ENCODE peak calls at places on chromosome 11, in five cellular contexts. One of them, this sample, is unnamed.

GRCh38 chr11:7596975-7597391 is 76.3 kb downstream of the CYB5R2 start:
- DNase-seq in C1 segment of cervical spinal cord: no peak
- DNase-seq in HEK293T: no peak
- DNase-seq in HTR-8/SVneo: no peak
- DNase-seq in CD8-positive, alpha-beta T cell: no peak
- DNase-seq in this sample: no peak

GRCh38 chr11:76102772-76103171 is 103.5 kb downstream of the WNT11 start:
- DNase-seq in CD8-positive, alpha-beta T cell: no peak
- DNase-seq in HTR-8/SVneo: no peak
- DNase-seq in C1 segment of cervical spinal cord: no peak
- DNase-seq in HEK293T: no peak
- DNase-seq in this sample: no peak

GRCh38 chr11:16923987-16924386 is 90.2 kb downstream of the PLEKHA7 start:
- DNase-seq in CD8-positive, alpha-beta T cell: no peak
- DNase-seq in C1 segment of cervical spinal cord: no peak
- DNase-seq in HTR-8/SVneo: no peak
- DNase-seq in HEK293T: no peak
- DNase-seq in this sample: no peak

GRCh38 chr11:63761173-63761572 is 7.4 kb downstream of the ZFTA start:
- DNase-seq in C1 segment of cervical spinal cord: no peak
- DNase-seq in CD8-positive, alpha-beta T cell: no peak
- DNase-seq in HEK293T: no peak
- DNase-seq in HTR-8/SVneo: no peak
- DNase-seq in this sample: no peak

GRCh38 chr11:60872952-60873524 is 5.7 kb downstream of the ZP1 start:
- DNase-seq in HTR-8/SVneo: peak
- DNase-seq in C1 segment of cervical spinal cord: no peak
- DNase-seq in HEK293T: no peak
- DNase-seq in CD8-positive, alpha-beta T cell: peak
- DNase-seq in this sample: no peak

GRCh38 chr11:64102005-64102738 is 63.7 kb downstream of the MACROD1 start:
- DNase-seq in CD8-positive, alpha-beta T cell: no peak
- DNase-seq in HEK293T: no peak
- DNase-seq in HTR-8/SVneo: no peak
- DNase-seq in C1 segment of cervical spinal cord: no peak
- DNase-seq in this sample: no peak

GRCh38 chr11:69567951-69568808 is 72.8 kb upstream of the CCND1 start:
- DNase-seq in CD8-positive, alpha-beta T cell: no peak
- DNase-seq in HEK293T: no peak
- DNase-seq in HTR-8/SVneo: peak
- DNase-seq in C1 segment of cervical spinal cord: no peak
- DNase-seq in this sample: no peak

GRCh38 chr11:28833670-28834069 is 725.5 kb downstream of the METTL15 start:
- DNase-seq in CD8-positive, alpha-beta T cell: no peak
- DNase-seq in C1 segment of cervical spinal cord: no peak
- DNase-seq in HEK293T: no peak
- DNase-seq in HTR-8/SVneo: peak
- DNase-seq in this sample: no peak

GRCh38 chr11:64539711-64540420 is 51.2 kb upstream of the SLC22A12 start:
- DNase-seq in HTR-8/SVneo: no peak
- DNase-seq in CD8-positive, alpha-beta T cell: no peak
- DNase-seq in HEK293T: no peak
- DNase-seq in C1 segment of cervical spinal cord: no peak
- DNase-seq in this sample: peak

GRCh38 chr11:69010964-69011623 is 2.0 kb downstream of the MRGPRF start:
- DNase-seq in CD8-positive, alpha-beta T cell: peak
- DNase-seq in HEK293T: no peak
- DNase-seq in C1 segment of cervical spinal cord: no peak
- DNase-seq in HTR-8/SVneo: peak
- DNase-seq in this sample: no peak

GRCh38 chr11:35412285-35412684 is 7.1 kb downstream of the SLC1A2 start:
- DNase-seq in C1 segment of cervical spinal cord: no peak
- DNase-seq in CD8-positive, alpha-beta T cell: no peak
- DNase-seq in HTR-8/SVneo: peak
- DNase-seq in HEK293T: peak
- DNase-seq in this sample: no peak

GRCh38 chr11:85961930-85962363 is 106.8 kb downstream of the CCDC83 start:
- DNase-seq in HEK293T: no peak
- DNase-seq in CD8-positive, alpha-beta T cell: no peak
- DNase-seq in HTR-8/SVneo: peak
- DNase-seq in C1 segment of cervical spinal cord: no peak
- DNase-seq in this sample: no peak

GRCh38 chr11:61587951-61588695 is 7.2 kb upstream of the SYT7 start:
- DNase-seq in CD8-positive, alpha-beta T cell: peak
- DNase-seq in HEK293T: peak
- DNase-seq in HTR-8/SVneo: no peak
- DNase-seq in C1 segment of cervical spinal cord: no peak
- DNase-seq in this sample: no peak

GRCh38 chr11:111632798-111633197 is 30.5 kb downstream of the SIK2 start:
- DNase-seq in C1 segment of cervical spinal cord: no peak
- DNase-seq in CD8-positive, alpha-beta T cell: no peak
- DNase-seq in HTR-8/SVneo: no peak
- DNase-seq in HEK293T: no peak
- DNase-seq in this sample: no peak

This sample was measured in GDM1.